ENCODE peak calls at places on chromosomes 6 and 20, in six cellular contexts. P is heart left ventricle, X is body of pancreas, L is right atrium auricular region, N is ACHN, Y is NCI-H1417. S is an unnamed sample.

GRCh38 chr6:87078983-87079616 is 15.8 kb downstream of the CGA start:
- DNase-seq in N (peak), Y (peak), P (peak), X (peak), L (peak), S (peak)

GRCh38 chr20:2364014-2364413 is 16.7 kb upstream of the TGM6 start:
- DNase-seq in Y (no peak), N (no peak), P (no peak), L (no peak), X (no peak), S (no peak)

GRCh38 chr20:17730069-17730468 is 30.3 kb downstream of the BANF2 start:
- DNase-seq in L (no peak), P (no peak), X (no peak), N (no peak), Y (no peak), S (no peak)

GRCh38 chr6:109891924-109892323 is 86.2 kb upstream of the GPR6 start:
- DNase-seq in P (no peak), N (no peak), Y (no peak), X (no peak), L (no peak), S (no peak)

GRCh38 chr6:69974193-69974592 is 107.8 kb downstream of the COL19A1 start:
- DNase-seq in Y (peak), N (no peak), X (no peak), L (no peak), P (no peak), S (no peak)

GRCh38 chr6:168208436-168208835 is 111.1 kb downstream of the DACT2 start:
- DNase-seq in Y (no peak), N (no peak), L (no peak), X (no peak), P (peak), S (no peak)

GRCh38 chr20:17835941-17836861 is 132.4 kb downstream of the SNX5 start:
- DNase-seq in X (peak), L (peak), P (peak), Y (no peak), N (no peak), S (no peak)

GRCh38 chr6:111854683-111855082 is 18.6 kb downstream of the FYN start:
- DNase-seq in Y (no peak), P (no peak), N (no peak), X (no peak), L (no peak), S (no peak)

GRCh38 chr6:80438728-80439127 is 332.3 kb downstream of the BCKDHB start:
- DNase-seq in P (no peak), N (peak), X (no peak), L (no peak), Y (no peak), S (no peak)

GRCh38 chr20:48329676-48330644 is 497.8 kb downstream of the PREX1 start:
- DNase-seq in X (peak), P (no peak), Y (no peak), L (no peak), N (peak), S (no peak)

GRCh38 chr20:5316188-5317158 is at the start of gene PROKR2:
- DNase-seq in X (no peak), L (no peak), P (no peak), Y (peak), N (peak), S (no peak)

GRCh38 chr6:139287868-139288267 is 3.9 kb downstream of the TXLNB start:
- DNase-seq in Y (no peak), L (no peak), P (no peak), N (no peak), X (no peak), S (no peak)

GRCh38 chr6:150894935-150895686 is 29.6 kb downstream of the MTHFD1L start:
- DNase-seq in X (no peak), L (peak), N (no peak), Y (peak), P (no peak), S (no peak)

GRCh38 chr6:145026267-145026679 is 709.0 kb downstream of the EPM2A start:
- DNase-seq in P (no peak), N (no peak), L (no peak), X (peak), Y (no peak), S (peak)

GRCh38 chr6:5705256-5705655 is 301.5 kb downstream of the NRN1 start:
- DNase-seq in Y (peak), N (no peak), L (no peak), P (no peak), X (no peak), S (no peak)

GRCh38 chr20:36666181-36666740 is 20.3 kb upstream of the SLA2 start:
- DNase-seq in Y (no peak), N (peak), P (no peak), L (no peak), X (no peak), S (no peak)

GRCh38 chr6:44152533-44152932 is 6.1 kb upstream of the CAPN11 start:
- DNase-seq in L (no peak), X (no peak), N (no peak), P (no peak), Y (no peak), S (no peak)

GRCh38 chr20:9500121-9500911 is 14.1 kb upstream of the LAMP5 start:
- DNase-seq in L (no peak), Y (no peak), X (no peak), N (no peak), P (no peak), S (no peak)